ENCODE peak calls at places on chromosomes 6 and 20, in eight cellular contexts. J is RWPE1, Q is endothelial cell, F is SW 1271, G is NCI-H69, T is globus pallidus, P is HCT116, O is Right ventricle myocardium inferior. R is an unnamed sample.
A peak's percentile ranks its signal among the peaks of the same experiment; 100 is the strongest.

GRCh38 chr6:78810698-78811097 is 56.7 kb upstream of the IRAK1BP1 start:
- DNase-seq in O (no peak), Q (no peak), T (no peak), F (no peak), P (no peak), J (peak; percentile 86), G (no peak), R (no peak)

GRCh38 chr6:17389274-17389847 is 4.0 kb upstream of the CAP2 start:
- DNase-seq in O (no peak), J (peak; percentile 65), T (no peak), G (no peak), P (no peak), Q (no peak), F (no peak), R (peak; percentile 72)

GRCh38 chr20:2295886-2296544 is at the start of gene TGM3:
- DNase-seq in T (no peak), O (no peak), F (no peak), J (no peak), P (no peak), Q (no peak), G (no peak), R (no peak)

GRCh38 chr6:158328446-158328845 is 16.2 kb downstream of the TULP4 start:
- DNase-seq in J (no peak), O (no peak), G (peak; percentile 89), F (no peak), Q (no peak), P (no peak), T (no peak), R (peak; percentile 40)

GRCh38 chr20:54468082-54468481 is 7.3 kb upstream of the DOK5 start:
- DNase-seq in G (no peak), T (no peak), P (no peak), O (no peak), F (no peak), Q (no peak), J (no peak), R (no peak)

GRCh38 chr6:28152531-28152930 is 10.8 kb downstream of the ZKSCAN8 start:
- DNase-seq in O (no peak), P (no peak), J (no peak), G (no peak), F (no peak), Q (no peak), T (no peak), R (no peak)

GRCh38 chr6:101266063-101266462 is 127.4 kb upstream of the GRIK2 start:
- DNase-seq in F (no peak), P (no peak), G (no peak), O (no peak), T (no peak), Q (no peak), J (no peak), R (no peak)

GRCh38 chr6:28657367-28657755 is 131.7 kb downstream of the GPX5 start:
- DNase-seq in T (no peak), P (no peak), J (no peak), O (no peak), G (no peak), F (no peak), Q (no peak), R (no peak)

GRCh38 chr6:44661631-44662030 is 274.1 kb downstream of the CDC5L start:
- DNase-seq in G (no peak), J (no peak), F (no peak), T (no peak), O (no peak), Q (no peak), P (no peak), R (no peak)

GRCh38 chr20:58693226-58694006 is 816 bp downstream of the NPEPL1 start:
- DNase-seq in G (peak; percentile 22), Q (no peak), F (no peak), T (peak; percentile 16), O (peak; percentile 75), J (no peak), P (no peak), R (peak; percentile 19)

GRCh38 chr6:170575250-170575649 is 9.2 kb downstream of the PDCD2 start:
- DNase-seq in G (peak; percentile 5), O (no peak), T (no peak), Q (no peak), J (peak; percentile 10), P (no peak), F (no peak), R (no peak)

GRCh38 chr6:15522026-15522425 is 140.8 kb downstream of the DTNBP1 start:
- DNase-seq in T (no peak), G (no peak), P (no peak), J (no peak), O (no peak), F (no peak), Q (no peak), R (no peak)

GRCh38 chr6:53054532-53054931 is 10.7 kb upstream of the FBXO9 start:
- DNase-seq in F (no peak), G (no peak), T (no peak), Q (no peak), P (no peak), J (no peak), O (no peak), R (no peak)

GRCh38 chr6:16762265-16762546 is 946 bp upstream of the ATXN1 start:
- DNase-seq in G (no peak), T (no peak), J (no peak), O (no peak), Q (no peak), P (no peak), F (no peak), R (no peak)

GRCh38 chr6:137571854-137572253 is 77.7 kb upstream of the OLIG3 start:
- DNase-seq in P (peak; percentile 59), O (no peak), F (no peak), Q (peak; percentile 63), T (no peak), J (peak; percentile 30), G (peak; percentile 71), R (no peak)

GRCh38 chr6:157982580-157983438 is 1.1 kb downstream of the SYNJ2 start:
- DNase-seq in F (peak; percentile 22), T (peak; percentile 65), J (no peak), G (peak; percentile 88), Q (no peak), O (no peak), P (no peak), R (peak; percentile 42)

GRCh38 chr6:53032853-53033252 is 32.4 kb upstream of the FBXO9 start:
- DNase-seq in T (peak; percentile 88), P (no peak), F (no peak), Q (no peak), J (no peak), O (no peak), G (no peak), R (no peak)

GRCh38 chr6:75693534-75693933 is 55.5 kb upstream of the MYO6 start:
- DNase-seq in P (no peak), Q (no peak), G (no peak), J (no peak), F (no peak), O (no peak), T (no peak), R (no peak)

GRCh38 chr6:89797317-89797716 is 22.3 kb downstream of the MDN1 start:
- DNase-seq in T (no peak), J (no peak), Q (no peak), P (no peak), F (no peak), G (no peak), O (no peak), R (no peak)

GRCh38 chr6:84074988-84075781 is 41.6 kb downstream of the MRAP2 start:
- DNase-seq in P (peak; percentile 6), F (no peak), G (peak; percentile 94), O (no peak), T (no peak), J (no peak), Q (no peak), R (no peak)

GRCh38 chr20:61786230-61786629 is 279.5 kb downstream of the TAF4 start:
- DNase-seq in F (no peak), O (no peak), P (no peak), T (peak; percentile 27), Q (no peak), J (no peak), G (no peak), R (no peak)

GRCh38 chr6:40011844-40012243 is 77.6 kb upstream of the MOCS1 start:
- DNase-seq in P (no peak), G (no peak), J (no peak), O (no peak), Q (no peak), T (no peak), F (no peak), R (no peak)

GRCh38 chr20:62243906-62244515 is 5.7 kb downstream of the OSBPL2 start:
- DNase-seq in G (no peak), Q (no peak), P (no peak), T (no peak), J (no peak), F (no peak), O (peak; percentile 42), R (no peak)